ENCODE peak calls at places on chromosomes 12 and 14, in four cellular contexts. N is nucleus accumbens; W is neural progenitor cell; B is stimulated activated CD8-positive, alpha-beta memory T cell treated with anti-CD3 and anti-CD28 coated beads, Interleukin-12 subunit alpha, Interleukin-12 subunit beta, amount 100 ng/mL, for 4 hours. F is an unnamed sample.
A peak's percentile ranks its signal among the peaks of the same experiment; 100 is the strongest.

GRCh38 chr12:2052861-2053674 is at the start of gene CACNA1C:
- DNase-seq in N (peak; percentile 20), W (peak; percentile 91), B (no peak), F (peak; percentile 87)

GRCh38 chr14:61503167-61503801 is 181.9 kb downstream of the PRKCH start:
- DNase-seq in N (no peak), W (no peak), B (no peak), F (no peak)

GRCh38 chr12:78210894-78211302 is 380.2 kb downstream of the NAV3 start:
- DNase-seq in N (no peak), W (no peak), B (no peak), F (peak; percentile 66)

GRCh38 chr14:68523994-68524725 is 268.7 kb downstream of the ZFP36L1 start:
- DNase-seq in N (no peak), W (no peak), B (no peak), F (peak; percentile 81)

GRCh38 chr12:3034067-3034750 is 43.0 kb upstream of the TSPAN9 start:
- DNase-seq in N (no peak), W (peak; percentile 83), B (no peak), F (peak; percentile 80)

GRCh38 chr12:91205791-91206190 is 23.2 kb upstream of the DCN start:
- DNase-seq in N (no peak), W (no peak), B (no peak), F (peak; percentile 48)

GRCh38 chr12:49811961-49812401 is 16.2 kb downstream of the NCKAP5L start:
- DNase-seq in N (no peak), W (no peak), B (no peak), F (no peak)

GRCh38 chr12:93322784-93323183 is 54.9 kb upstream of the NUDT4 start:
- DNase-seq in N (no peak), W (no peak), B (no peak), F (peak; percentile 64)

GRCh38 chr14:49940805-49941421 is 48.0 kb downstream of the ARF6 start:
- DNase-seq in N (no peak), W (no peak), B (no peak), F (peak; percentile 69)

GRCh38 chr14:102878174-102878969 is 44.1 kb upstream of the AMN start:
- DNase-seq in N (no peak), W (no peak), B (no peak), F (no peak)